ENCODE peak calls at places on chromosomes 7 and 10, in seven cellular contexts. D is A549, X is Peyer's patch, N is body of pancreas, P is HepG2, T is uterus, S is heart left ventricle. U is an unnamed sample.
A peak's percentile ranks its signal among the peaks of the same experiment; 100 is the strongest.

GRCh38 chr10:10778959-10779358 is 238.7 kb upstream of the CELF2 start:
- DNase-seq in D (no peak), X (no peak), N (no peak), P (no peak), T (no peak), S (no peak), U (no peak)

GRCh38 chr10:101710064-101710695 is 15.2 kb upstream of the FBXW4 start:
- DNase-seq in D (no peak), X (no peak), N (no peak), P (no peak), T (no peak), S (no peak), U (peak; percentile 68)

GRCh38 chr10:59079386-59080226 is 96.8 kb upstream of the PHYHIPL start:
- DNase-seq in D (peak; percentile 7), X (no peak), N (no peak), P (peak; percentile 39), T (no peak), S (no peak), U (no peak)

GRCh38 chr7:83119002-83119358 is 43.7 kb downstream of the PCLO start:
- DNase-seq in D (no peak), X (no peak), N (no peak), P (no peak), T (no peak), S (no peak), U (no peak)

GRCh38 chr7:40447345-40447744 is 312.5 kb downstream of the SUGCT start:
- DNase-seq in D (no peak), X (no peak), N (no peak), P (no peak), T (no peak), S (no peak), U (no peak)

GRCh38 chr10:30036811-30037210 is 22.6 kb downstream of the JCAD start:
- DNase-seq in D (no peak), X (no peak), N (no peak), P (no peak), T (no peak), S (no peak), U (no peak)

GRCh38 chr7:101410743-101411476 is 48.2 kb downstream of the COL26A1 start:
- DNase-seq in D (peak; percentile 61), X (no peak), N (peak; percentile 50), P (peak; percentile 41), T (no peak), S (peak; percentile 20), U (peak; percentile 37)

GRCh38 chr10:99966306-99966705 is 43.4 kb downstream of the DNMBP start:
- DNase-seq in D (peak; percentile 64), X (no peak), N (no peak), P (no peak), T (no peak), S (no peak), U (no peak)

GRCh38 chr7:1787681-1788235 is 117.7 kb downstream of the ELFN1 start:
- DNase-seq in D (no peak), X (no peak), N (no peak), P (no peak), T (no peak), S (no peak), U (no peak)

GRCh38 chr7:68306692-68307107 is 1291.6 kb upstream of the AUTS2 start:
- DNase-seq in D (no peak), X (no peak), N (no peak), P (no peak), T (no peak), S (no peak), U (no peak)

GRCh38 chr10:117921421-117921820 is 125.3 kb downstream of the RAB11FIP2 start:
- DNase-seq in D (no peak), X (no peak), N (no peak), P (no peak), T (no peak), S (no peak), U (no peak)

GRCh38 chr7:75650062-75650461 is 88.7 kb downstream of the HIP1 start:
- DNase-seq in D (no peak), X (no peak), N (no peak), P (no peak), T (no peak), S (no peak), U (no peak)

GRCh38 chr7:46937826-46938225 is 644.1 kb downstream of the TNS3 start:
- DNase-seq in D (no peak), X (no peak), N (no peak), P (no peak), T (no peak), S (no peak), U (no peak)

GRCh38 chr7:14598978-14599377 is 303.6 kb downstream of the DGKB start:
- DNase-seq in D (no peak), X (no peak), N (no peak), P (no peak), T (no peak), S (peak; percentile 53), U (no peak)

GRCh38 chr7:118239014-118239413 is 14.5 kb downstream of the ANKRD7 start:
- DNase-seq in D (no peak), X (no peak), N (no peak), P (no peak), T (no peak), S (no peak), U (no peak)

GRCh38 chr10:95291634-95292039 is 834 bp upstream of the PDLIM1 start:
- DNase-seq in D (no peak), X (no peak), N (no peak), P (no peak), T (no peak), S (no peak), U (no peak)

GRCh38 chr10:73772280-73773151 is 9.3 kb upstream of the CHCHD1 start:
- DNase-seq in D (peak; percentile 69), X (peak; percentile 74), N (peak; percentile 83), P (peak; percentile 41), T (peak; percentile 76), S (peak; percentile 82), U (peak; percentile 86)

GRCh38 chr10:34960983-34961382 is 129.2 kb downstream of the CUL2 start:
- DNase-seq in D (no peak), X (no peak), N (no peak), P (no peak), T (no peak), S (peak; percentile 20), U (no peak)

GRCh38 chr7:36765605-36766004 is 41.3 kb upstream of the AOAH start:
- DNase-seq in D (no peak), X (no peak), N (no peak), P (no peak), T (no peak), S (no peak), U (no peak)

GRCh38 chr7:45957721-45958120 is 36.6 kb upstream of the IGFBP3 start:
- DNase-seq in D (no peak), X (no peak), N (no peak), P (no peak), T (no peak), S (no peak), U (no peak)

GRCh38 chr10:23158370-23158769 is 33.7 kb upstream of the PTF1A start:
- DNase-seq in D (peak; percentile 78), X (no peak), N (peak; percentile 73), P (peak; percentile 55), T (no peak), S (no peak), U (no peak)

DNA sequence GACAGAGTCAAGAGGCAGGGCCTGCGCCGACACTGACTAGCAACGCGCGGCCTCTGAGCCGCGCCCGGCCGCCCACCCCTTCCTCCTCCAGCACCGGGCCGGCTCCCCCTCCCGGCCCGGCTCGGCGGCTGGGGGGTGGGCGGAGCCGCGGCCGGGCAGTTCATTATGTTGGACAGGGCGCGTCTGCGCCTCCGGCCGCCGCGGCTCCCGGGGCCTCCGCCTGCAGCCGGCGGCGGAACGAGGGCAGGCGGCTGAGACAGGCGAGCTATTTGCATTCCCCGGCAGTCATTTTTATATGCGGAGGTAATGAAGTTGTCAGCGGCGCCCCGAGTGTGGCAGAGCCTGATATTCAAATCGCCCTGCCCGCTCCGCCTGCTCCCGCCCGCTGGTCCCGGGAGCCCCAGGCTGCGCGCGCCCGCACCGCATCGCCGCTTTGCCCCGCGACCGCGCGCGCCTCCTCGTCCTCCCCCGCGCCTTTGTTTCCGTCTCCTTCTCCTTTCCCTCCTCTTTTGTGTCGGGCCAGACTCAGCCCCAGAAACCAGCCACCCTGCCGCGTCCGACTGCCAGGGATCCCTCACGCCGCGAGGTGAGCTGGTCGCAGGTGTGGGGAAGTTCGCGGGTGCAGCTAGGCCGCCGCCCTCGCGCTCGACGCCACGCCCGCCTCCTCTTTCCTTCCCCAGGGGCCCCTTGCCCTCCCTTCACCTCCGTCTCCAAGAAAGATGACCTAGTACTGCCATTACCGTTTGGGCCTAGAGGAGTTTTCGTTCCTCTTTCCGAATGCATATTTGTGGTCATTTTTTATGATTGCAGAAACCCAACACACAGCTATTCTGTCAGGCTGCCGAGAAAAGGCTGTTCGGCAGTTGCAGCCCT is 107.0 kb downstream of the SNX10 start:
- DNase-seq in D (peak; percentile 48), X (peak; percentile 83), N (peak; percentile 55), P (no peak), T (peak; percentile 48), S (peak; percentile 65), U (peak; percentile 67)
- TF ChIP-seq POLR2A in D (no peak), X (no peak), N (peak; percentile 51), P (no peak), T (peak; percentile 32), S (peak; percentile 34), U (peak; percentile 61)

GRCh38 chr7:63028376-63029206 is 970.1 kb upstream of the ZNF722 start:
- DNase-seq in D (no peak), X (no peak), N (no peak), P (no peak), T (no peak), S (no peak), U (no peak)
- H3K9me3 ChIP-seq in D (no peaks in the 10 kb centered on the region), X (no peaks in the 10 kb centered on the region), N (no peaks in the 10 kb centered on the region), P (peaks cover 95% of the 10 kb centered on the region), T (no peaks in the 10 kb centered on the region), S (no peaks in the 10 kb centered on the region), U (no peaks in the 10 kb centered on the region)

DNA sequence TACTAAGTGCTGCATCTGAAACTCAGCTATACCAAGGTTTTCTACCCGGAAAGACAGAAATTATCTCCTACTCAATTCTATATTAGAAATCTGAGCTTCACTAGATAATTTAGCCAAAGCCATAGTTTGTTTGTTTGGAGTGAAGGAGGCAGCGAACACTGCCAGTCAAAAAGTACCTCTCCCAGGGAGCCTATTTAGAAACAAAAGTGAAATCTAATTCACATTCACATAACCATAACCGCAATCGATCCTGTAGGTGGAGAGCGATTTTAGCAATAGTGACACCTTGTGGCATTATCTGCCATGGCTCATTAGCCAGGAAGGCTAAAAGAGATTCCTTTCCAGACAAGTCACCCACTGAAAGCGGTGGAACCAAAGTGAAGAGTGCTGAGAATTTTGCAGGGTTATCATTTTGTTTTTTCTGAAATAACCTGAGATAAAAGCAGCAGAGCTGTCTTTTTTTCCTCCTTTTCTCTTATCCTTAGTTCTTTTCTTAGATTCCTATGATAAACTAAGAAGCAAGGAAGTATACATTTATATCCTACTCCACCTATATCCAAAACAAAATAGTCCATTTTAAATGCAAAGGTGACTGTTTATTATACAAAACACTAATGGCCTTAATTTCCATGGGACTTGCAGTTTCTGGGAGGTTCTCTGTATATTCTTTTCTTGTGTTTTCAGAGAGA is 83.7 kb upstream of the BET1 start:
- DNase-seq in D (peak; percentile 81), X (peak; percentile 49), N (peak; percentile 52), P (peak; percentile 48), T (peak; percentile 31), S (peak; percentile 29), U (no peak)
- H3K4me3 ChIP-seq in D (peak overlapping the region; percentile 34), X (peak overlapping the region; percentile 16), N (no peak overlapping the region), P (no peak overlapping the region), T (peak overlapping the region; percentile 6), S (peak overlapping the region; percentile 21), U (no peak overlapping the region)

DNA sequence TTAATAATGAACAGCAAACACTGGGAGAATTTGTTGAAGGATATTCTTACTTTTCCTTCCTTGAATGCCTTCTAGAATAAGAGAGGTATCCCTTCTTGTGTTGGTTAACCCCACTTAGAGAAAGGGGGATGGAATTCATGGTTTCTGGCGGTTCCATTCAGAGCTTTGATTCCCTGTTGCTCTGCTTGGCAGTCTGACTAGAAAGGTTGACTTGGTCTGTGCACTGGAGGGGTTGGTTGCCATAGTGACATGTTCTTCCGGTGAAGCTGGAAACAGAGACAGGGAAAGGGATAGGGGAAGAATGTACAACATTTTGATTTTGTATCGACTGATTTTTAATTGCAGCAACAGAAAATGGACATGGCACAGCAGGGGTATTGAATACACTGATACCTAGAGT is 2.5 kb downstream of the TMEM178B start:
- DNase-seq in D (no peak), X (no peak), N (no peak), P (no peak), T (no peak), S (no peak), U (no peak)
- TF ChIP-seq POLR2A in D (no peak), X (no peak), N (no peak), P (no peak), T (no peak), S (no peak), U (no peak)